ENCODE peak calls at places on chromosomes 4 and X, in five cellular contexts. Y is sigmoid colon, U is ascending aorta, V is transverse colon, R is A549. T is an unnamed sample. For H3K4me1, the result is how much of the 10 kb centered on the place peaks cover.

GRCh38 chr4:96315815-96316214 is 475.9 kb downstream of the PDHA2 start:
- DNase-seq in V (no peak), R (no peak), U (no peak), Y (no peak), T (no peak)

GRCh38 chr4:146273204-146273901 is 59.0 kb downstream of the REELD1 start:
- DNase-seq in R (no peak), U (no peak), V (no peak), Y (no peak), T (no peak)

GRCh38 chr4:164538061-164538460 is 215.9 kb upstream of the SMIM31 start:
- DNase-seq in R (no peak), Y (no peak), U (no peak), V (no peak), T (no peak)

GRCh38 chr4:79650794-79651431 is 242.9 kb upstream of the GK2 start:
- DNase-seq in U (no peak), Y (no peak), R (no peak), V (no peak), T (no peak)

GRCh38 chr4:40984051-40984450 is 230.3 kb downstream of the APBB2 start:
- DNase-seq in V (no peak), R (no peak), Y (peak), U (no peak), T (no peak)

GRCh38 chr4:139988863-139989765 is 164.9 kb downstream of the MAML3 start:
- DNase-seq in R (peak), V (no peak), Y (peak), U (peak), T (no peak)

GRCh38 chrX:118702741-118703140 is 24.7 kb upstream of the IL13RA1 start:
- DNase-seq in U (no peak), Y (no peak), V (no peak), R (no peak), T (no peak)

GRCh38 chrX:150692837-150693781 is at the start of gene MTMR1:
- DNase-seq in R (no peak), V (peak), U (no peak), Y (peak), T (peak)

GRCh38 chr4:101346312-101346561 is 1.1 kb downstream of the PPP3CA start:
- DNase-seq in V (no peak), R (no peak), Y (no peak), U (peak), T (no peak)

GRCh38 chr4:77699731-77700210 is 94.2 kb downstream of the CXCL13 start:
- DNase-seq in Y (no peak), R (peak), V (no peak), U (no peak), T (no peak)

GRCh38 chr4:188976644-188977115 is 837.4 kb downstream of the TRIML1 start:
- DNase-seq in U (no peak), R (peak), V (no peak), Y (no peak), T (no peak)

GRCh38 chr4:67587156-67587555 is 28.6 kb downstream of the STAP1 start:
- DNase-seq in U (no peak), Y (no peak), V (no peak), R (no peak), T (no peak)

GRCh38 chrX:150058728-150059127 is 120.4 kb upstream of the EOLA2 start:
- DNase-seq in Y (no peak), U (no peak), V (no peak), R (no peak), T (no peak)

GRCh38 chr4:105956566-105956965 is 61.3 kb downstream of the NPNT start:
- DNase-seq in Y (no peak), V (no peak), U (no peak), R (no peak), T (no peak)

GRCh38 chr4:37445023-37445422 is 200.5 kb downstream of the NWD2 start:
- DNase-seq in U (no peak), R (no peak), V (no peak), Y (no peak), T (peak)

GRCh38 chr4:22071749-22072148 is 123.2 kb upstream of the KCNIP4 start:
- DNase-seq in Y (no peak), U (no peak), V (no peak), R (no peak), T (no peak)

GRCh38 chr4:41709844-41710481 is 38.6 kb downstream of the PHOX2B start:
- DNase-seq in R (peak), V (no peak), U (no peak), Y (no peak), T (no peak)

GRCh38 chr4:140556372-140557085 is 12.2 kb downstream of the UCP1 start:
- DNase-seq in U (no peak), R (no peak), V (no peak), Y (no peak), T (no peak)

GRCh38 chr4:8688041-8688907 is 95.7 kb downstream of the CPZ start:
- DNase-seq in Y (peak), U (no peak), V (peak), R (peak), T (no peak)

GRCh38 chr4:71980976-71981375 is 50.8 kb upstream of the NPFFR2 start:
- DNase-seq in U (no peak), V (no peak), R (no peak), Y (no peak), T (no peak)

GRCh38 chr4:155552180-155552579 is 114.5 kb upstream of the GUCY1A1 start:
- DNase-seq in R (no peak), U (no peak), Y (no peak), V (no peak), T (no peak)

GRCh38 chr4:2432991-2433530 is 14.3 kb downstream of the CFAP99 start:
- DNase-seq in U (no peak), V (no peak), R (no peak), Y (no peak), T (no peak)

GRCh38 chrX:65196758-65197371 is 220.6 kb upstream of the ZC4H2 start:
- DNase-seq in Y (peak), R (peak), V (peak), U (no peak), T (peak)

GRCh38 chr4:48654015-48654664 is 125.9 kb downstream of the FRYL start:
- DNase-seq in V (no peak), R (no peak), Y (no peak), U (no peak), T (no peak)

GRCh38 chrX:71128166-71128833 is 9.9 kb downstream of the MED12 start:
- DNase-seq in R (peak), Y (no peak), V (no peak), U (no peak), T (no peak)
- H3K4me1 ChIP-seq in R (under half), Y (under half), V (under half), U (under half), T (under half)

GRCh38 chrX:136237074-136237473 is 14.1 kb downstream of the MAP7D3 start:
- DNase-seq in Y (no peak), R (no peak), U (no peak), V (no peak), T (no peak)
- H3K4me3 ChIP-seq in Y (no peak), R (no peak), U (no peak), V (no peak), T (no peak)

GRCh38 chrX:23052324-23052723 is 52.6 kb downstream of the DDX53 start:
- DNase-seq in Y (no peak), U (no peak), V (no peak), R (no peak), T (no peak)

DNA sequence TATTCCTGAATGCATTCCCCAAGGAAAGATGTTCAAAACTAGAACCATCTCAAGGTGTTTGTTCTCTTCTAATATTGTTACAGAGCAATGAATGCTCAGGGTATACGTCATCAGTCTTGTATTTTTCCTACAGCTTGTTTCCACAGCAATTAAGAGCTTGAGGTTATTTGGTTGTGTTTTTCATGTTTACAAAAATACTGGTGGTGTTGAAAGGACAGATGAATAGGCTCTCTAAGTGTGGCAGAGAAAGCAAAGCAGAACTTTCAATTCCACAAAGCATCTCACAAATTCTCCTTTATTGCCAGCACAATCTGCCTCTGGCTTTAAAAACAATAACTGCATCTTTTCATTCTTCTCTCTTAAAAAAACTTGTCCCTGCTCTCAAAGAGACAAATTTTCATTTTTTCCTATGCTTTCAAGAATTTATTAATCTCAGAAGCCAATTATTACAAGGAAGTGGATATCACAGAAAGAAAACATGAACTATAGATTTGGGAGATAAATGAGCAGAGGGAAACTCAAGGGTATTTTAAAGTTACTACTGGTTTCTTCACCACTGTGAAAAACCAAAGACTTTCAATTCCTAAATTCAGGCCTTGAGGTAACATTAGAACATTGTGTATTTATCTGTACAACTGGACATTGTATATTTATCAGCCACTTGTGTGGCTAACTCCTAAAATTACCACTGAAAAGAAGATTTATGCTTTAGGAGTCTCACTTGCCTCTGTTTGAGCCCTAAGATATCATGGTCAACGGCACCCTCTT is 49.2 kb downstream of the DDX53 start:
- DNase-seq in Y (no peak), V (no peak), U (no peak), R (no peak), T (no peak)
- H3K4me1 ChIP-seq in Y (under half), V (under half), U (under half), R (under half), T (under half)

GRCh38 chrX:129577473-129577872 is 37.4 kb downstream of the OCRL start:
- DNase-seq in V (no peak), Y (no peak), R (peak), U (peak), T (no peak)
- H3K4me3 ChIP-seq in V (no peak), Y (no peak), R (no peak), U (no peak), T (no peak)

GRCh38 chrX:18617351-18617750 is 54.6 kb downstream of the RS1 start:
- DNase-seq in Y (no peak), U (no peak), R (peak), V (peak), T (no peak)
- H3K4me1 ChIP-seq in Y (under half), U (under half), R (under half), V (under half), T (under half)

GRCh38 chr4:52548818-52549570 is 110.1 kb downstream of the USP46 start:
- DNase-seq in V (no peak), U (no peak), R (no peak), Y (no peak), T (no peak)

GRCh38 chr4:52552778-52553177 is 106.3 kb downstream of the USP46 start:
- DNase-seq in U (no peak), R (no peak), Y (no peak), V (no peak), T (no peak)

GRCh38 chr4:52550186-52550585 is 108.9 kb downstream of the USP46 start:
- DNase-seq in U (no peak), V (no peak), Y (no peak), R (no peak), T (no peak)

GRCh38 chr4:52554606-52555355 is 104.3 kb downstream of the USP46 start:
- DNase-seq in Y (no peak), U (no peak), V (no peak), R (no peak), T (no peak)

GRCh38 chr4:52551487-52551886 is 107.6 kb downstream of the USP46 start:
- DNase-seq in V (no peak), U (no peak), Y (no peak), R (no peak), T (peak)
- H3K4me3 ChIP-seq in V (no peak), U (no peak), Y (no peak), R (no peak), T (no peak)

GRCh38 chr4:138226351-138226750 is 15.8 kb downstream of the SLC7A11 start:
- DNase-seq in U (no peak), R (no peak), Y (no peak), V (no peak), T (no peak)
- H3K4me1 ChIP-seq in U (under half), R (half or more), Y (under half), V (under half), T (under half)

T was measured in right cardiac atrium.